ENCODE peak calls at places on chromosome 22, in seven cellular contexts. X is neuronal stem cell, C is IMR-90, Z is H9, L is mesenchymal stem cell, I is mesendoderm, R is trophoblast cell. S is an unnamed sample.

GRCh38 chr22:44182591-44183588 is 2.2 kb downstream of the PARVG start:
- DNase-seq in Z (no peak), R (peak), I (no peak), L (no peak), C (no peak), X (no peak), S (no peak)

GRCh38 chr22:47213571-47214230 is 451.3 kb downstream of the TBC1D22A start:
- DNase-seq in I (peak), R (peak), L (no peak), X (no peak), Z (peak), C (no peak), S (no peak)

GRCh38 chr22:43313497-43314474 is 29.4 kb downstream of the SCUBE1 start:
- DNase-seq in I (peak), X (no peak), Z (no peak), R (peak), C (no peak), L (peak), S (no peak)

GRCh38 chr22:46663436-46664100 is 43.4 kb downstream of the GRAMD4 start:
- DNase-seq in L (no peak), C (no peak), Z (no peak), X (no peak), I (no peak), R (no peak), S (no peak)

GRCh38 chr22:44209343-44209742 is 28.6 kb downstream of the PARVG start:
- DNase-seq in R (no peak), C (no peak), Z (no peak), I (no peak), X (no peak), L (no peak), S (no peak)

GRCh38 chr22:40480996-40481395 is 110.6 kb downstream of the SGSM3 start:
- DNase-seq in R (no peak), C (no peak), X (no peak), I (no peak), L (no peak), Z (no peak), S (no peak)

GRCh38 chr22:46295277-46295971 is 1.2 kb upstream of the GTSE1 start:
- DNase-seq in C (no peak), R (no peak), X (no peak), I (no peak), Z (no peak), L (no peak), S (no peak)

GRCh38 chr22:45441158-45441557 is 27.7 kb downstream of the RIBC2 start:
- DNase-seq in X (peak), C (peak), Z (peak), I (peak), R (peak), L (peak), S (no peak)

GRCh38 chr22:48438791-48439559 is 1388.7 kb downstream of the BRD1 start:
- DNase-seq in C (no peak), L (no peak), I (peak), R (no peak), X (no peak), Z (no peak), S (no peak)

GRCh38 chr22:37609240-37610152 is 862 bp downstream of the GGA1 start:
- DNase-seq in L (peak), Z (no peak), R (peak), I (peak), X (no peak), C (no peak), S (no peak)

GRCh38 chr22:34306361-34306760 is 386.1 kb upstream of the LARGE1 start:
- DNase-seq in L (no peak), I (no peak), R (no peak), C (no peak), X (no peak), Z (no peak), S (no peak)

GRCh38 chr22:47837703-47838102 is 1075.3 kb downstream of the TBC1D22A start:
- DNase-seq in L (no peak), C (no peak), I (peak), X (no peak), Z (peak), R (no peak), S (peak)

GRCh38 chr22:41302016-41302767 is 867 bp downstream of the ZC3H7B start:
- DNase-seq in I (peak), L (peak), X (peak), R (no peak), C (no peak), Z (no peak), S (peak)

GRCh38 chr22:17971711-17972110 is 52.6 kb downstream of the MICAL3 start:
- DNase-seq in L (no peak), C (no peak), R (no peak), Z (no peak), I (no peak), X (no peak), S (no peak)
- H3K4ac ChIP-seq in L (no peak), C (peak), R (no peak), Z (no peak), I (no peak), X (no peak), S (no peak)

GRCh38 chr22:39238124-39238466 is 6.7 kb downstream of the PDGFB start:
- DNase-seq in R (no peak), X (no peak), Z (no peak), C (no peak), I (no peak), L (no peak), S (no peak)

GRCh38 chr22:39239561-39240423 is 5.0 kb downstream of the PDGFB start:
- DNase-seq in L (no peak), I (no peak), X (no peak), Z (no peak), R (no peak), C (no peak), S (no peak)

GRCh38 chr22:39238561-39238960 is 6.2 kb downstream of the PDGFB start:
- DNase-seq in L (no peak), X (no peak), C (no peak), Z (no peak), I (no peak), R (no peak), S (no peak)

GRCh38 chr22:39237276-39238123 is 7.3 kb downstream of the PDGFB start:
- DNase-seq in X (no peak), R (no peak), I (no peak), Z (no peak), L (no peak), C (no peak), S (no peak)

DNA sequence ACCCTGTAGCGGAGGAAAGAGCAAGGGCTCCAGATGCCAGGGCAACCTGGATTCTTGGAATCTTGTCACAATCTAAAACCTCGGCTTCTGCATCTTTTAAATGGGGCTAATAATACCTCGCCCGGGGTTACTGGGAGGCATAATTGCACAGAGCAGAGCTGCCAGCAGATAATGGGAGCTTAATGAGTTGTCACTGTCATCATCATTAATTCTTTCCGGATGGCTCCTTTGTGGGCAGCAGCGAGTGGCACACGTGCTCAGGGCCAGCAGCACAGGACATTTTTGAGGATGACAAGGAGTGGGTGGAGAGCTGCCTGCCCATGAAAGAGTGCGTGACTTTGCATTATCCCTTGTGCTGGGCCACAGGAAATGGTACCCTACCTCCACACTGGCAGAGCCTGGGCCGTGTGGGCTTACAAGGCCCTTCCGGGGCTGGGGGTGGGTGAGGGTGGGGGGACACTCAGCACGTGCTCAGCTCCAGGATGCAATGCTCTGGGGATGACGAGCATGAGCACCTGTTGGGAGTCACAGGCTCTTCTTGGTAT is 5.7 kb downstream of the PDGFB start:
- DNase-seq in C (no peak), L (no peak), I (no peak), R (no peak), Z (no peak), X (no peak), S (no peak)
- H3K4ac ChIP-seq in C (no peak), L (no peak), I (no peak), R (no peak), Z (no peak), X (no peak), S (no peak)

GRCh38 chr22:20174785-20175596 is 24.1 kb upstream of the CCDC188 start:
- DNase-seq in C (peak), L (no peak), I (peak), Z (no peak), R (peak), X (no peak), S (no peak)
- H3K4ac ChIP-seq in C (no peak), L (no peak), I (no peak), Z (no peak), R (no peak), X (no peak), S (no peak)

DNA sequence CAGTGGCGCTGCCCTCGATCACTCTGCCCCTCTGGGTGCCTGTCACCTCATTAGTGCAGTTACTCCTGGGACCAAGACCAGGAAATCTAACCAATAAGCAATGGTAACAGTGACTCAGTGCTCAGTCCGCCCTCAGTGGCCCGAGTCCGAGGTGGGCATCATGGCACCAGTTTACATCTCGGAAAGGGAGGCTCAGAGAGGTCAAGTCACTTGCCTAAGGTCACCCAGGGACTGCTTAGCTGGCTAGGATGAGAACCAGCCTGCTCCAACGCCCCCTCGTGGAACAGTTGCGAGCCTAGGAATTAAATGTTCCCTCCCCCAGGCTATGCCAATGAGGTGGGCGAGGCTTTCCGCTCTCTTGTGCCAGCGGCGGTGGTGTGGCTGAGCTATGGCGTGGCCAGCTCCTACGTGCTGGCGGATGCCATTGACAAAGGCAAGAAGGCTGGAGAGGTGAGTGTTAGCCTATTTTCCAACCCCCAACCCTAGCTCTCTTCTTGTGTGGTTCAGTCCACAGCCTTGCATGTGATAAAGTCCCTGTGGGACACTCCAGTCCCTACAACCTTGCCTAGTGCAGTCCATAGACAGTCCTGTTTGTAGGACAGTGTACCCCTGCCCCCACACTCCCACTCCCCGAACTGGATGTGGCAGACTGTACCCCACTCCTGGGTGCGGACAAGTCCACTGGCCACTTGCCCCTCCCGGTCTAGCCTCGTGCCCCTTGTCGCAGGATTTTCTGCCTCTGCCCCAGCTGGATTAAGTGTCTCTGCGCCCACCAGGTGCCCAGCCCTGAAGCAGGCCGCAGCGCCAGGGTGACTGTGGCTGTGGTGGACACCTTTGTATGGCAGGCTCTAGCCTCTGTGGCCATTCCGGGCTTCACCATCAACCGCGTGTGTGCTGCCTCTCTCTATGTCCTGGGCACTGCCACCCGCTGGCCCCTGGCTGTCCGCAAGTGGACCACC is 1.1 kb downstream of the MTFP1 start:
- DNase-seq in Z (peak), C (peak), I (peak), R (peak), X (peak), L (peak), S (peak)
- H3K4ac ChIP-seq in Z (no peak), C (peak), I (no peak), R (no peak), X (no peak), L (peak), S (peak)

DNA sequence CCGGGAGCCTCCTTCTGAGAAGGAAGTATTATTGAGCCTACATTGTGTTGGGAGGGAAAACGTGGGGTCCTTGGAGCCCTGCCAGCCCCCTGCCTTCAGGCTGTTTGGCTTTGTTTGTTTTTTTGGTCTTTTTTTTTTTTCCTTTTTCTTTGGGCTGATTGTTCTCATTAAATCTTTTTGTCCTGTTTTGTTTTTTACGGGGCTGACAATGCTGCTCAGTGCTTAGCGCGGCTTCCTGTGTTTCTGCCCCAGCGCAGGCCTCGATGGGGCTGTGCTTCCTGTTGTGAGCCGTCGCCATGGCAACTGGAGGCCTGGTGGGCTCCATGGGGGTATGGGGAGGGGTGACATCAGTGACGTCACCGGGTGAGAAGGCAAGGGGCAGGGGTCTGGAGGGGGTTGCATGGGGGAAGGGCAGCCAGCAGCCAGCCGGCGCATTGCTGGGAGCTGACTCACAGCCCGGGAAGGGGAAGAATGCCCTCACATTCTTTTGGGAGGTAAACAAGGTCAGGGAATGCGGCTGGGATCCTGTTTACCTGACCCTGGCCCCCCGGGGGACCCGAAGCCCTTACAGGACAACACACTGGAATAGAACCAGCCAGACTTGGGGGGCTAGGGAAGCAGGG is 22.1 kb upstream of the CBX7 start:
- DNase-seq in L (peak), I (peak), Z (peak), X (peak), R (peak), C (peak), S (peak)
- H3K4ac ChIP-seq in L (peak), I (peak), Z (peak), X (no peak), R (peak), C (peak), S (peak)

GRCh38 chr22:27651486-27651885 is 150.1 kb downstream of the MN1 start:
- DNase-seq in R (no peak), Z (no peak), L (no peak), X (no peak), C (no peak), I (no peak), S (no peak)

GRCh38 chr22:27662359-27663030 is 139.1 kb downstream of the MN1 start:
- DNase-seq in C (no peak), Z (no peak), R (no peak), X (no peak), L (no peak), I (no peak), S (no peak)

GRCh38 chr22:27654536-27655445 is 146.8 kb downstream of the MN1 start:
- DNase-seq in X (no peak), C (peak), L (no peak), I (peak), Z (peak), R (no peak), S (no peak)

GRCh38 chr22:27655582-27656185 is 145.9 kb downstream of the MN1 start:
- DNase-seq in X (no peak), L (no peak), R (no peak), C (no peak), I (no peak), Z (no peak), S (no peak)

GRCh38 chr22:27656970-27657369 is 144.6 kb downstream of the MN1 start:
- DNase-seq in I (no peak), X (no peak), Z (no peak), R (no peak), L (no peak), C (no peak), S (no peak)
- H3K4ac ChIP-seq in I (no peak), X (no peak), Z (no peak), R (no peak), L (no peak), C (no peak), S (no peak)

GRCh38 chr22:19550382-19550781 is 26.2 kb upstream of the CLDN5 start:
- DNase-seq in X (no peak), L (no peak), R (no peak), I (no peak), C (no peak), Z (no peak), S (no peak)
- H3K4ac ChIP-seq in X (no peak), L (no peak), R (no peak), I (no peak), C (no peak), Z (no peak), S (no peak)

GRCh38 chr22:19069451-19069850 is 52.8 kb downstream of the DGCR2 start:
- DNase-seq in C (no peak), Z (no peak), X (no peak), L (no peak), R (no peak), I (no peak), S (no peak)
- H3K4ac ChIP-seq in C (no peak), Z (no peak), X (no peak), L (no peak), R (no peak), I (no peak), S (no peak)

S was measured in H1.